ENCODE peak calls at places on chromosomes 4 and X, in six cellular contexts. Y is MM.1S; K is CD4-positive, alpha-beta T cell; B is psoas muscle; F is Calu3; J is endothelial cell. C is an unnamed sample.

GRCh38 chrX:17597836-17598434 is 139.4 kb upstream of the SCML1 start:
- DNase-seq in J (no peak), F (peak; percentile 48), B (peak; percentile 64), Y (no peak), K (no peak), C (peak; percentile 54)

GRCh38 chrX:32532282-32532681 is 679.1 kb downstream of the DMD start:
- DNase-seq in B (no peak), K (no peak), J (no peak), F (no peak), Y (no peak), C (no peak)

GRCh38 chr4:2059726-2060577 is 825 bp downstream of the NAT8L start:
- DNase-seq in Y (no peak), J (no peak), F (no peak), B (peak; percentile 7), K (no peak), C (no peak)

GRCh38 chr4:187380181-187380581 is 615.4 kb upstream of the ZFP42 start:
- DNase-seq in Y (peak; percentile 7), K (no peak), F (peak; percentile 14), B (no peak), J (peak; percentile 43), C (no peak)

GRCh38 chrX:110992611-110993010 is 103.4 kb upstream of the PAK3 start:
- DNase-seq in J (peak; percentile 12), F (peak; percentile 28), B (no peak), K (peak; percentile 4), Y (peak; percentile 17), C (peak; percentile 12)

GRCh38 chrX:152958524-152959465 is 35.1 kb downstream of the PNMA5 start:
- DNase-seq in F (peak; percentile 78), B (peak; percentile 86), Y (peak; percentile 82), J (peak; percentile 83), K (peak; percentile 90), C (peak; percentile 90)

GRCh38 chrX:53683556-53684414 is 2.7 kb downstream of the HUWE1 start:
- DNase-seq in K (peak; percentile 80), J (peak; percentile 76), Y (peak; percentile 97), B (peak; percentile 90), F (peak; percentile 92), C (peak; percentile 97)

GRCh38 chrX:71935542-71935941 is 24.9 kb downstream of the NHSL2 start:
- DNase-seq in K (no peak), F (no peak), Y (no peak), B (no peak), J (no peak), C (no peak)

GRCh38 chrX:129540068-129540653 is at the start of gene OCRL:
- DNase-seq in J (peak; percentile 68), F (peak; percentile 79), Y (peak; percentile 53), K (peak; percentile 26), B (peak; percentile 66), C (peak; percentile 54)

GRCh38 chr4:88043586-88044340 is 36.3 kb downstream of the PKD2 start:
- DNase-seq in B (no peak), J (no peak), K (no peak), Y (no peak), F (no peak), C (no peak)

GRCh38 chr4:189267312-189267965 is 673.2 kb upstream of the FRG1 start:
- DNase-seq in B (no peak), K (no peak), J (no peak), F (no peak), Y (no peak), C (no peak)

GRCh38 chrX:22069586-22069985 is 37.5 kb downstream of the PHEX start:
- DNase-seq in B (no peak), K (no peak), F (no peak), Y (no peak), J (no peak), C (no peak)

GRCh38 chrX:68985135-68985725 is 156.4 kb downstream of the EFNB1 start:
- DNase-seq in K (no peak), Y (no peak), F (no peak), B (no peak), J (no peak), C (no peak)

GRCh38 chr4:3338321-3338838 is 45.6 kb downstream of the RGS12 start:
- DNase-seq in K (no peak), B (no peak), F (no peak), Y (no peak), J (no peak), C (no peak)

GRCh38 chrX:107716816-107717700 is 58.5 kb downstream of the TSC22D3 start:
- DNase-seq in B (peak; percentile 85), Y (peak; percentile 94), F (peak; percentile 77), J (peak; percentile 50), K (peak; percentile 84), C (peak; percentile 83)

GRCh38 chr4:156775803-156776202 is 195.8 kb downstream of the PDGFC start:
- DNase-seq in K (no peak), J (no peak), F (no peak), B (no peak), Y (no peak), C (no peak)

GRCh38 chr4:1285790-1286553 is 3.7 kb upstream of the MAEA start:
- DNase-seq in J (no peak), Y (peak; percentile 49), B (no peak), K (no peak), F (no peak), C (peak; percentile 28)

GRCh38 chrX:386768-387575 is at the start of gene PPP2R3B:
- DNase-seq in J (peak; percentile 97), Y (peak; percentile 92), K (peak; percentile 95), B (peak; percentile 99), F (peak; percentile 96), C (peak; percentile 97)

DNA sequence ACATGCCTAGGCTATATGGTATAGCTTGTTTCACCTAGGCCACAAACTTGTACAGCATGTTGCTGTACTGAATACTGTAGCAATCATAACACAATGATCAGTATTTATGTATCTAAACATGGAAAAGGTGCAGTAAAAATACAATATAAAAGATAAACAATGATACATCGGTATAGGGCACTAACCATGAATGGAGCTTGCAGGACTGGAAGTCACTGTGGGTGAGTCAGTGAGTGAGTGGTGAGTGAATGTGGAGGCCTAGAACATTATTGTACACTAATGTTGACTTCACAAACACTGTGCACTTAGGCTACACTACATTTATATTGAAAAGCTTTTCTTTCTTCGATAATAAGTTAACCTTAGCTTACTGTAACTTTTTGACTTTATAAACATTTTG is 45.6 kb upstream of the ANK2 start:
- DNase-seq in F (no peak), J (no peak), B (no peak), K (no peak), Y (no peak), C (no peak)
- TF ChIP-seq CTCF in F (no peak), J (no peak), B (no peak), K (no peak), Y (no peak), C (no peak)

GRCh38 chrX:24242649-24243556 is 71.0 kb downstream of the SUPT20HL2 start:
- DNase-seq in Y (peak; percentile 80), B (peak; percentile 54), J (no peak), K (no peak), F (no peak), C (peak; percentile 92)

GRCh38 chrX:24245201-24245600 is 68.7 kb downstream of the SUPT20HL2 start:
- DNase-seq in B (no peak), J (no peak), F (peak; percentile 10), K (no peak), Y (no peak), C (peak; percentile 82)

GRCh38 chrX:24243692-24244091 is 70.2 kb downstream of the SUPT20HL2 start:
- DNase-seq in F (no peak), K (no peak), Y (no peak), B (no peak), J (no peak), C (peak; percentile 58)

GRCh38 chrX:24241822-24242648 is 71.8 kb downstream of the SUPT20HL2 start:
- DNase-seq in K (no peak), B (no peak), J (no peak), Y (peak; percentile 30), F (peak; percentile 13), C (peak; percentile 18)
- TF ChIP-seq CTCF in K (peak; percentile 36), B (peak; percentile 46), J (no peak), Y (peak; percentile 40), F (no peak), C (peak; percentile 31)

GRCh38 chr4:112236040-112236439 is 4.5 kb downstream of the AP1AR start:
- DNase-seq in B (no peak), J (no peak), Y (no peak), F (no peak), K (no peak), C (no peak)

GRCh38 chr4:112234952-112235609 is 3.5 kb downstream of the AP1AR start:
- DNase-seq in K (peak; percentile 38), J (peak; percentile 57), F (peak; percentile 58), Y (peak; percentile 69), B (no peak), C (peak; percentile 85)

GRCh38 chr4:112230879-112231778 is 458 bp upstream of the AP1AR start:
- DNase-seq in B (peak; percentile 98), F (peak; percentile 96), Y (peak; percentile 97), K (peak; percentile 95), J (peak; percentile 99), C (peak; percentile 95)

GRCh38 chr4:112231779-112232713 is at the start of gene AP1AR:
- DNase-seq in Y (peak; percentile 85), B (peak; percentile 85), J (peak; percentile 90), K (peak; percentile 55), F (peak; percentile 88), C (peak; percentile 63)
- TF ChIP-seq CTCF in Y (peak; percentile 42), B (peak; percentile 37), J (peak; percentile 19), K (no peak), F (peak; percentile 17), C (peak; percentile 39)

GRCh38 chrX:150544222-150544787 is 24.1 kb upstream of the MTM1 start:
- DNase-seq in J (no peak), B (no peak), K (no peak), F (peak; percentile 13), Y (peak; percentile 27), C (no peak)

GRCh38 chrX:150542846-150543229 is 25.6 kb upstream of the MTM1 start:
- DNase-seq in K (no peak), J (no peak), B (no peak), Y (no peak), F (no peak), C (no peak)

GRCh38 chrX:150544835-150545790 is 23.3 kb upstream of the MTM1 start:
- DNase-seq in F (no peak), Y (no peak), B (no peak), K (no peak), J (no peak), C (no peak)

GRCh38 chrX:150540965-150541364 is 27.5 kb upstream of the MTM1 start:
- DNase-seq in J (no peak), B (no peak), Y (no peak), F (no peak), K (no peak), C (no peak)

GRCh38 chrX:150543230-150544155 is 24.9 kb upstream of the MTM1 start:
- DNase-seq in J (no peak), Y (no peak), K (no peak), B (no peak), F (no peak), C (no peak)
- TF ChIP-seq CTCF in J (no peak), Y (no peak), K (no peak), B (no peak), F (no peak), C (no peak)

GRCh38 chrX:144637731-144638130 is 609.6 kb upstream of the SPANXN1 start:
- DNase-seq in K (no peak), Y (no peak), F (no peak), B (no peak), J (no peak), C (no peak)
- TF ChIP-seq CTCF in K (no peak), Y (no peak), F (no peak), B (no peak), J (no peak), C (no peak)

C was measured in AG10803.